ENCODE peak calls at places on chromosomes 6 and 20, in six cellular contexts. One of them, this sample, is unnamed.

GRCh38 chr20:4120921-4121321 is 105.6 kb upstream of the RNF24 start:
- DNase-seq in endothelial cell of umbilical vein: peak; percentile 61
- DNase-seq in K562: no peak
- DNase-seq in A549: no peak
- DNase-seq in HepG2: no peak
- DNase-seq in GM12878: no peak
- DNase-seq in this sample: no peak

GRCh38 chr20:33664085-33664761 is 2.1 kb downstream of the C20orf144 start:
- DNase-seq in GM12878: no peak
- DNase-seq in K562: peak; percentile 21
- DNase-seq in endothelial cell of umbilical vein: no peak
- DNase-seq in HepG2: no peak
- DNase-seq in A549: no peak
- DNase-seq in this sample: no peak

GRCh38 chr20:15637971-15638754 is 935.1 kb downstream of the KIF16B start:
- DNase-seq in K562: no peak
- DNase-seq in GM12878: no peak
- DNase-seq in A549: no peak
- DNase-seq in HepG2: no peak
- DNase-seq in endothelial cell of umbilical vein: peak; percentile 71
- DNase-seq in this sample: no peak

GRCh38 chr6:5025911-5026819 is 22.3 kb upstream of the RPP40 start:
- DNase-seq in GM12878: no peak
- DNase-seq in K562: peak; percentile 39
- DNase-seq in HepG2: peak; percentile 35
- DNase-seq in A549: no peak
- DNase-seq in endothelial cell of umbilical vein: peak; percentile 61
- DNase-seq in this sample: peak; percentile 74

GRCh38 chr6:108736832-108737231 is 111.4 kb upstream of the ARMC2 start:
- DNase-seq in K562: peak; percentile 22
- DNase-seq in GM12878: no peak
- DNase-seq in endothelial cell of umbilical vein: peak; percentile 92
- DNase-seq in HepG2: peak; percentile 27
- DNase-seq in A549: peak; percentile 26
- DNase-seq in this sample: peak; percentile 60

GRCh38 chr6:139588734-139589418 is 214.4 kb upstream of the CITED2 start:
- DNase-seq in A549: no peak
- DNase-seq in K562: no peak
- DNase-seq in GM12878: no peak
- DNase-seq in HepG2: peak; percentile 82
- DNase-seq in endothelial cell of umbilical vein: no peak
- DNase-seq in this sample: no peak

GRCh38 chr6:158109744-158110143 is 58.3 kb downstream of the SERAC1 start:
- DNase-seq in HepG2: no peak
- DNase-seq in K562: no peak
- DNase-seq in A549: no peak
- DNase-seq in GM12878: no peak
- DNase-seq in endothelial cell of umbilical vein: no peak
- DNase-seq in this sample: peak; percentile 25

GRCh38 chr6:8269856-8270454 is 165.4 kb downstream of the SLC35B3 start:
- DNase-seq in A549: no peak
- DNase-seq in HepG2: no peak
- DNase-seq in GM12878: no peak
- DNase-seq in K562: no peak
- DNase-seq in endothelial cell of umbilical vein: no peak
- DNase-seq in this sample: no peak

GRCh38 chr6:62286470-62286843 is 432 bp upstream of the KHDRBS2 start:
- DNase-seq in A549: no peak
- DNase-seq in HepG2: no peak
- DNase-seq in endothelial cell of umbilical vein: no peak
- DNase-seq in GM12878: no peak
- DNase-seq in K562: no peak
- DNase-seq in this sample: no peak

GRCh38 chr6:129981598-129981997 is 36.8 kb upstream of the L3MBTL3 start:
- DNase-seq in K562: no peak
- DNase-seq in A549: no peak
- DNase-seq in endothelial cell of umbilical vein: peak; percentile 10
- DNase-seq in GM12878: no peak
- DNase-seq in HepG2: no peak
- DNase-seq in this sample: no peak

GRCh38 chr6:163354085-163354484 is 60.4 kb upstream of the QKI start:
- DNase-seq in K562: no peak
- DNase-seq in endothelial cell of umbilical vein: peak; percentile 60
- DNase-seq in GM12878: no peak
- DNase-seq in A549: no peak
- DNase-seq in HepG2: no peak
- DNase-seq in this sample: peak; percentile 72

GRCh38 chr6:163354779-163355431 is 59.6 kb upstream of the QKI start:
- DNase-seq in GM12878: peak; percentile 9
- DNase-seq in endothelial cell of umbilical vein: peak; percentile 82
- DNase-seq in HepG2: no peak
- DNase-seq in A549: no peak
- DNase-seq in K562: no peak
- DNase-seq in this sample: peak; percentile 78

GRCh38 chr6:163356324-163356723 is 58.2 kb upstream of the QKI start:
- DNase-seq in endothelial cell of umbilical vein: peak; percentile 79
- DNase-seq in A549: no peak
- DNase-seq in HepG2: no peak
- DNase-seq in K562: peak; percentile 81
- DNase-seq in GM12878: no peak
- DNase-seq in this sample: peak; percentile 90

GRCh38 chr6:163356743-163357142 is 57.8 kb upstream of the QKI start:
- DNase-seq in GM12878: no peak
- DNase-seq in HepG2: no peak
- DNase-seq in K562: no peak
- DNase-seq in A549: no peak
- DNase-seq in endothelial cell of umbilical vein: no peak
- DNase-seq in this sample: no peak

GRCh38 chr6:163355471-163355991 is 59.0 kb upstream of the QKI start:
- DNase-seq in K562: no peak
- DNase-seq in A549: no peak
- DNase-seq in endothelial cell of umbilical vein: peak; percentile 93
- DNase-seq in HepG2: peak; percentile 15
- DNase-seq in GM12878: no peak
- DNase-seq in this sample: peak; percentile 88
- TF ChIP-seq MYC in K562: no peak
- TF ChIP-seq MYC in A549: no peak
- TF ChIP-seq MYC in endothelial cell of umbilical vein: no peak
- TF ChIP-seq MYC in HepG2: no peak
- TF ChIP-seq MYC in GM12878: no peak
- TF ChIP-seq MYC in this sample: peak; percentile 13

GRCh38 chr6:114064862-114065261 is 93.9 kb upstream of the HDAC2 start:
- DNase-seq in GM12878: no peak
- DNase-seq in K562: no peak
- DNase-seq in HepG2: no peak
- DNase-seq in endothelial cell of umbilical vein: no peak
- DNase-seq in A549: no peak
- DNase-seq in this sample: no peak

GRCh38 chr6:114068119-114068518 is 97.2 kb upstream of the HDAC2 start:
- DNase-seq in endothelial cell of umbilical vein: no peak
- DNase-seq in A549: no peak
- DNase-seq in HepG2: no peak
- DNase-seq in K562: no peak
- DNase-seq in GM12878: no peak
- DNase-seq in this sample: no peak

GRCh38 chr6:114058435-114058834 is 87.5 kb upstream of the HDAC2 start:
- DNase-seq in HepG2: no peak
- DNase-seq in GM12878: no peak
- DNase-seq in K562: no peak
- DNase-seq in A549: no peak
- DNase-seq in endothelial cell of umbilical vein: no peak
- DNase-seq in this sample: no peak

GRCh38 chr6:114061116-114061515 is 90.2 kb upstream of the HDAC2 start:
- DNase-seq in A549: no peak
- DNase-seq in endothelial cell of umbilical vein: no peak
- DNase-seq in HepG2: no peak
- DNase-seq in GM12878: no peak
- DNase-seq in K562: no peak
- DNase-seq in this sample: no peak

DNA sequence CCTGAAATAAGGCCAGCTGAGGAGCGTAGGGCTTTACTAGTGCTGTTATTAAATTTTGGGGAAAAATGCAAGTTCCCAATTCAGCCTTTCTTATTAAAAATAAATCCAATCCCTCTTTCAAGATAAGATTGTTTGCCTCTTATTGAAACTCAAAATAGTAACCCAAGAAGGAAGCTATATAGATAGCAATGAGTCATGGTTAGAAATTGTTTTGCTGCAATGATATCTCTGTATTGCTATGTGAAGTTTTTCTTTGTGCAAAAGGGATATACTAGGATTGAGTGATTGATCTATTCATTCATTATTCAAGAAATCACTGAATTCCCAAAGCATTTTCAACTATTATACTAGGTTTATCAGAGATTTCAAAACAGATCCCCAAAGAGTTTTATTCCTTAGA is 93.0 kb upstream of the HDAC2 start:
- DNase-seq in HepG2: no peak
- DNase-seq in GM12878: no peak
- DNase-seq in A549: no peak
- DNase-seq in K562: no peak
- DNase-seq in endothelial cell of umbilical vein: no peak
- DNase-seq in this sample: no peak
- H3K4me3 ChIP-seq in HepG2: no peak overlapping the region
- H3K4me3 ChIP-seq in GM12878: no peak overlapping the region
- H3K4me3 ChIP-seq in A549: no peak overlapping the region
- H3K4me3 ChIP-seq in K562: no peak overlapping the region
- H3K4me3 ChIP-seq in endothelial cell of umbilical vein: no peak overlapping the region
- H3K4me3 ChIP-seq in this sample: no peak overlapping the region

DNA sequence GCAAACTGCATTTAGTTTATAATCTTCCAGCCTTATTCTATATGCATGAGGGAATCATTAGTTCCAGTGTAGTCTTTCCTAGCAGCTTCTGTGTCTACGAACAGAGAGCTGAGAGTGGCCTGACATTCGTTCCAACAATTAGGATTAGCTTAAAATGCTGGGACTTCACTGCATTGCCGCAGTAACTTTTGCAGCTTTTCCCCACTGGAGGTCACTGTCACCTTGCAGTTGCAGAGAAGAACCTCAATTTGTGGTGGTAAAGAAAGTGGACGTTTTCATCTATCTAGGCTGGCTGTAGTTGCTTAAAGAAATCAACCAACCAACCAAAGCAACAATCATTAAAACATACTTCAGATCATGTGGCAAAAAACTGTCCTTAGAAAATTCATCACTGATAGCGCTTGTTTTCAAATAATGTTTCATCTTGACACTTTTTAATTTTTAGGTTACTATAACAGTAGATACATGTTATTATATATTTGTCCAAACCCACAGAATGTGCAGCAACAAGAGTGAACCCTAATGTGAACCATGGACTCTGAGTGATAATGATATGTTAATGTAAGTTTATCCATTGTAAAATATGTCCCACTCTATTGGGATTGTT is 12.2 kb downstream of the MYLK4 start:
- DNase-seq in A549: peak; percentile 31
- DNase-seq in HepG2: peak; percentile 47
- DNase-seq in endothelial cell of umbilical vein: peak; percentile 72
- DNase-seq in GM12878: no peak
- DNase-seq in K562: peak; percentile 67
- DNase-seq in this sample: peak; percentile 83
- TF ChIP-seq MYC in A549: no peak
- TF ChIP-seq MYC in HepG2: no peak
- TF ChIP-seq MYC in endothelial cell of umbilical vein: no peak
- TF ChIP-seq MYC in GM12878: no peak
- TF ChIP-seq MYC in K562: no peak
- TF ChIP-seq MYC in this sample: no peak

DNA sequence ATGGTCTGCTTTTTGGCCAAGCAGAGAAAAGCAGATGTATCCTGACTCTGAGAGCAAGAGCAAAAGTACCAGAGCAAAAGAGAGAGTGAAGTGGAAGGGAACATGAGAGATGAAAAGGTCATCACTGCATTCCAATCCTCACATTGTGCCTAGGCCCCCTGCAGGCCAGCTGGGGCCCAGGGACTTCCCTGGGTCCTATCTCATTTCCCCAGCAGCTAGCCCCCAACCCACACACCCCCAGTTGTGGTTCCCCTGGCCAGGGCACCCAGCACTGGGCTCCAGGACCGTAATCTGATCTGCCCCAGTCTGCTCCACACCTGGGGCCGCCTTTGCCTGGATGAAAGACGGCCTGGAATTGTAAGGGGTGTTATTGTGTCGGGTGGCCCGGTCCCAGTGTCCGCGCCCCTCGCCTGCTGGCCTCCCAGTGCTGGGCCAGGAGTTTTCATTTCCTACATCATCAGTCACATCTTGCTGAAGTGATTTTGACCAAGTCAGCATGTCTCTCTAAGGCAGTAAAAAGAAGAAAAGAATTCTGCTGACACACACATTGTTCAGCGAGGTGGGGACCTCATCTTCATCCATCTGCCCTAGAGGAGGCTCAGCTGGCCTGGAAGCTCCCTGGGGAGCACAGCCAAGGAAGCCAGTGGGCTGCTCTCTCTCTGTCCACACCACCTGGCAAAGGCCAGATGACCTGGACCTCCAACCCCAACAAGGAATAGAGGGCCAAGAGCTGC is 3.9 kb upstream of the BMP7 start:
- DNase-seq in HepG2: no peak
- DNase-seq in A549: no peak
- DNase-seq in K562: no peak
- DNase-seq in endothelial cell of umbilical vein: no peak
- DNase-seq in GM12878: no peak
- DNase-seq in this sample: no peak
- H3K4me3 ChIP-seq in HepG2: no peak overlapping the region
- H3K4me3 ChIP-seq in A549: no peak overlapping the region
- H3K4me3 ChIP-seq in K562: no peak overlapping the region
- H3K4me3 ChIP-seq in endothelial cell of umbilical vein: no peak overlapping the region
- H3K4me3 ChIP-seq in GM12878: no peak overlapping the region
- H3K4me3 ChIP-seq in this sample: no peak overlapping the region

GRCh38 chr20:44785768-44786167 is 24.6 kb downstream of the RIMS4 start:
- DNase-seq in K562: no peak
- DNase-seq in HepG2: no peak
- DNase-seq in A549: peak; percentile 36
- DNase-seq in GM12878: no peak
- DNase-seq in endothelial cell of umbilical vein: no peak
- DNase-seq in this sample: no peak
- TF ChIP-seq MYC in K562: no peak
- TF ChIP-seq MYC in HepG2: no peak
- TF ChIP-seq MYC in A549: no peak
- TF ChIP-seq MYC in GM12878: no peak
- TF ChIP-seq MYC in endothelial cell of umbilical vein: no peak
- TF ChIP-seq MYC in this sample: no peak

DNA sequence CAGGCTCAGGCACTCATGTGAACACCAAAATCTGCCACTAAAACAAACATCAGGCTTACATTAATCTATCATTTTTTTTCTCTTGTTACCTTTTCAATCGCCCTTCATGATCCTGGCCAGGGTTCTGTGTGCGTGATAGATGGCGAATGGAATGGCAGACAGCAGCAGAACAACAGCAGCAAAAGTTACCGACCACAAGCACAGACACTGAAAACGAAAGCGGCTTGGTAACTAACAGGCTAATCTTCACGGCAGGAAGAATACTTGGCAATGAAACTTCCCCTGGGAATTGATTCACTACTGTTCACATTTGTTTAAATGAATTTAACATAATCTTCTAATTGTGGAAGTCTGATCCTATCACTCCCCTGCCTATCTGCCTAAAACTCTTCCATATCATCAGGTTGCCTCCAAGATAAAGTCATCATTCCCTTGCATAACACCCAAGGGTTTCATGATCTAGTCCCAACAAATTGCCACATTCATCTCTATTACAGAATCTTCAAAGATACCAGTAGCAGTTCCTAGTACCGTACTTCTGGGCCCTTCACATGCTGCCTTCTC is 28.7 kb downstream of the PTPRK start:
- DNase-seq in GM12878: no peak
- DNase-seq in endothelial cell of umbilical vein: peak; percentile 79
- DNase-seq in HepG2: no peak
- DNase-seq in A549: no peak
- DNase-seq in K562: no peak
- DNase-seq in this sample: peak; percentile 27
- H3K4me3 ChIP-seq in GM12878: no peak overlapping the region
- H3K4me3 ChIP-seq in endothelial cell of umbilical vein: peak overlapping the region; percentile 51
- H3K4me3 ChIP-seq in HepG2: no peak overlapping the region
- H3K4me3 ChIP-seq in A549: no peak overlapping the region
- H3K4me3 ChIP-seq in K562: no peak overlapping the region
- H3K4me3 ChIP-seq in this sample: no peak overlapping the region